ENCODE peak calls at places on chromosomes 11 and 22, in eight cellular contexts. C is hepatic stellate cell; E is astrocyte of the cerebellum; T is foreskin melanocyte; R is erythroblast; N is NCI-H526 treated with DMSO at 0.1 percent for 48 hours; J is activated CD8-positive, alpha-beta memory T cell treated with anti-CD3 and anti-CD28 coated beads for 1 hour; V is DMS79. A is an unnamed sample.
A peak's percentile ranks its signal among the peaks of the same experiment; 100 is the strongest.

GRCh38 chr11:9619971-9620370 is 43.9 kb upstream of the SWAP70 start:
- DNase-seq in C (no peak), E (no peak), T (no peak), R (no peak), N (no peak), J (no peak), V (no peak), A (no peak)

GRCh38 chr22:49664891-49665290 is 162.8 kb downstream of the BRD1 start:
- DNase-seq in C (no peak), E (no peak), T (no peak), R (no peak), N (no peak), J (no peak), V (no peak), A (peak; percentile 33)

GRCh38 chr11:47924184-47924671 is 56.1 kb upstream of the PTPRJ start:
- DNase-seq in C (peak; percentile 74), E (no peak), T (no peak), R (no peak), N (no peak), J (no peak), V (peak; percentile 18), A (peak; percentile 89)

GRCh38 chr11:115806056-115806455 is 301.8 kb upstream of the CADM1 start:
- DNase-seq in C (no peak), E (no peak), T (no peak), R (no peak), N (no peak), J (no peak), V (no peak), A (no peak)

GRCh38 chr22:27786253-27786898 is 15.2 kb downstream of the MN1 start:
- DNase-seq in C (no peak), E (no peak), T (no peak), R (no peak), N (no peak), J (no peak), V (no peak), A (no peak)

GRCh38 chr22:41003976-41004375 is 52.8 kb downstream of the RBX1 start:
- DNase-seq in C (no peak), E (no peak), T (peak; percentile 60), R (no peak), N (no peak), J (no peak), V (no peak), A (no peak)

GRCh38 chr11:130999992-131000770 is 83.9 kb upstream of the SNX19 start:
- DNase-seq in C (peak; percentile 44), E (peak; percentile 5), T (peak; percentile 46), R (no peak), N (peak; percentile 49), J (no peak), V (peak; percentile 14), A (peak; percentile 57)

GRCh38 chr11:46119352-46120216 is 1.7 kb downstream of the PHF21A start:
- DNase-seq in C (peak; percentile 28), E (peak; percentile 49), T (no peak), R (peak; percentile 71), N (peak; percentile 52), J (no peak), V (no peak), A (peak; percentile 70)

GRCh38 chr11:101133190-101133589 is 3.6 kb upstream of the PGR start:
- DNase-seq in C (no peak), E (no peak), T (no peak), R (no peak), N (no peak), J (no peak), V (no peak), A (no peak)

GRCh38 chr11:12156301-12157140 is 46.1 kb downstream of the MICAL2 start:
- DNase-seq in C (no peak), E (no peak), T (no peak), R (no peak), N (no peak), J (no peak), V (no peak), A (no peak)

GRCh38 chr11:3164138-3164539 is 971 bp downstream of the OSBPL5 start:
- DNase-seq in C (no peak), E (no peak), T (no peak), R (no peak), N (no peak), J (no peak), V (no peak), A (no peak)

GRCh38 chr22:25069758-25070461 is 117.4 kb downstream of the KIAA1671 start:
- DNase-seq in C (no peak), E (no peak), T (no peak), R (peak; percentile 41), N (no peak), J (no peak), V (peak; percentile 30), A (no peak)

GRCh38 chr22:28799834-28800307 is 498 bp downstream of the XBP1 start:
- DNase-seq in C (peak; percentile 65), E (peak; percentile 27), T (peak; percentile 41), R (peak; percentile 65), N (no peak), J (no peak), V (no peak), A (peak; percentile 64)

GRCh38 chr11:3193373-3194015 is 25.1 kb downstream of the MRGPRG start:
- DNase-seq in C (no peak), E (no peak), T (no peak), R (no peak), N (no peak), J (no peak), V (no peak), A (no peak)

GRCh38 chr11:111426615-111427014 is 47.5 kb upstream of the POU2AF1 start:
- DNase-seq in C (no peak), E (no peak), T (no peak), R (no peak), N (peak; percentile 97), J (no peak), V (peak; percentile 56), A (no peak)

GRCh38 chr11:110601941-110602340 is 110.3 kb downstream of the ARHGAP20 start:
- DNase-seq in C (no peak), E (no peak), T (no peak), R (no peak), N (no peak), J (no peak), V (peak; percentile 98), A (no peak)

GRCh38 chr11:66649903-66650302 is 11.4 kb downstream of the RBM4 start:
- DNase-seq in C (no peak), E (no peak), T (no peak), R (no peak), N (no peak), J (no peak), V (no peak), A (no peak)

GRCh38 chr11:12083380-12083779 is 27.0 kb upstream of the MICAL2 start:
- DNase-seq in C (no peak), E (no peak), T (no peak), R (peak; percentile 39), N (no peak), J (no peak), V (no peak), A (no peak)

GRCh38 chr11:73248526-73249185 is 23.5 kb upstream of the P2RY6 start:
- DNase-seq in C (no peak), E (no peak), T (peak; percentile 83), R (no peak), N (no peak), J (no peak), V (no peak), A (no peak)

GRCh38 chr11:131692151-131692550 is 321.7 kb downstream of the NTM start:
- DNase-seq in C (no peak), E (no peak), T (no peak), R (no peak), N (no peak), J (no peak), V (no peak), A (no peak)

GRCh38 chr11:115342142-115342541 is 162.1 kb downstream of the CADM1 start:
- DNase-seq in C (no peak), E (no peak), T (no peak), R (no peak), N (no peak), J (no peak), V (no peak), A (no peak)

GRCh38 chr11:64144587-64145295 is 21.2 kb downstream of the MACROD1 start:
- DNase-seq in C (no peak), E (no peak), T (no peak), R (no peak), N (no peak), J (no peak), V (no peak), A (no peak)

GRCh38 chr11:65884716-65885092 is 3.6 kb downstream of the FIBP start:
- DNase-seq in C (peak; percentile 89), E (no peak), T (peak; percentile 57), R (peak; percentile 84), N (peak; percentile 41), J (no peak), V (no peak), A (peak; percentile 93)

GRCh38 chr11:67542971-67543370 is 19.7 kb upstream of the CABP2 start:
- DNase-seq in C (no peak), E (no peak), T (no peak), R (no peak), N (no peak), J (no peak), V (no peak), A (no peak)

GRCh38 chr11:2320591-2321310 is 18.9 kb downstream of the TSPAN32 start:
- DNase-seq in C (no peak), E (no peak), T (no peak), R (peak; percentile 41), N (no peak), J (no peak), V (no peak), A (no peak)

GRCh38 chr11:28674432-28675076 is 566.4 kb downstream of the METTL15 start:
- DNase-seq in C (no peak), E (no peak), T (no peak), R (no peak), N (no peak), J (no peak), V (no peak), A (no peak)